ENCODE peak calls at places on chromosomes 1 and 21, in ten cellular contexts. One of them, this sample, is unnamed.
A peak's percentile ranks its signal among the peaks of the same experiment; 100 is the strongest.

GRCh38 chr1:228289996-228290881 is 82.4 kb downstream of the OBSCN start:
- DNase-seq in pancreas: no peak
- DNase-seq in BJ: no peak
- DNase-seq in GM13977: no peak
- DNase-seq in progenitor cell of endocrine pancreas: no peak
- DNase-seq in ascending aorta: no peak
- DNase-seq in DND-41: no peak
- DNase-seq in type B pancreatic cell: no peak
- DNase-seq in stomach: no peak
- DNase-seq in HFF-Myc: no peak
- DNase-seq in this sample: no peak

GRCh38 chr1:13782634-13782995 is 82.6 kb downstream of the PRDM2 start:
- DNase-seq in DND-41: no peak
- DNase-seq in progenitor cell of endocrine pancreas: no peak
- DNase-seq in BJ: no peak
- DNase-seq in HFF-Myc: no peak
- DNase-seq in type B pancreatic cell: no peak
- DNase-seq in ascending aorta: no peak
- DNase-seq in GM13977: no peak
- DNase-seq in pancreas: no peak
- DNase-seq in stomach: no peak
- DNase-seq in this sample: no peak

GRCh38 chr1:19009882-19010321 is 53.4 kb upstream of the IFFO2 start:
- DNase-seq in ascending aorta: no peak
- DNase-seq in stomach: no peak
- DNase-seq in BJ: peak; percentile 70
- DNase-seq in type B pancreatic cell: no peak
- DNase-seq in DND-41: no peak
- DNase-seq in pancreas: peak; percentile 59
- DNase-seq in progenitor cell of endocrine pancreas: no peak
- DNase-seq in HFF-Myc: peak; percentile 72
- DNase-seq in GM13977: no peak
- DNase-seq in this sample: peak; percentile 70

GRCh38 chr1:23591460-23592208 is 32.3 kb upstream of the ID3 start:
- DNase-seq in progenitor cell of endocrine pancreas: no peak
- DNase-seq in HFF-Myc: no peak
- DNase-seq in type B pancreatic cell: no peak
- DNase-seq in BJ: no peak
- DNase-seq in ascending aorta: no peak
- DNase-seq in GM13977: peak; percentile 60
- DNase-seq in stomach: no peak
- DNase-seq in pancreas: no peak
- DNase-seq in DND-41: no peak
- DNase-seq in this sample: no peak

GRCh38 chr1:50271968-50272578 is 151.2 kb downstream of the DMRTA2 start:
- DNase-seq in type B pancreatic cell: no peak
- DNase-seq in DND-41: peak; percentile 35
- DNase-seq in ascending aorta: no peak
- DNase-seq in pancreas: peak; percentile 30
- DNase-seq in progenitor cell of endocrine pancreas: peak; percentile 36
- DNase-seq in stomach: peak; percentile 29
- DNase-seq in HFF-Myc: no peak
- DNase-seq in BJ: no peak
- DNase-seq in GM13977: peak; percentile 65
- DNase-seq in this sample: no peak

GRCh38 chr21:15837603-15838002 is 107.8 kb downstream of the USP25 start:
- DNase-seq in BJ: no peak
- DNase-seq in DND-41: no peak
- DNase-seq in ascending aorta: no peak
- DNase-seq in type B pancreatic cell: no peak
- DNase-seq in progenitor cell of endocrine pancreas: no peak
- DNase-seq in pancreas: no peak
- DNase-seq in HFF-Myc: no peak
- DNase-seq in stomach: no peak
- DNase-seq in GM13977: no peak
- DNase-seq in this sample: no peak

GRCh38 chr1:156858959-156859522 is at the start of gene INSRR:
- DNase-seq in GM13977: no peak
- DNase-seq in BJ: no peak
- DNase-seq in pancreas: no peak
- DNase-seq in HFF-Myc: no peak
- DNase-seq in ascending aorta: no peak
- DNase-seq in progenitor cell of endocrine pancreas: no peak
- DNase-seq in type B pancreatic cell: no peak
- DNase-seq in DND-41: no peak
- DNase-seq in stomach: no peak
- DNase-seq in this sample: no peak

GRCh38 chr1:117049857-117050256 is 10.3 kb upstream of the TTF2 start:
- DNase-seq in progenitor cell of endocrine pancreas: no peak
- DNase-seq in HFF-Myc: no peak
- DNase-seq in pancreas: no peak
- DNase-seq in DND-41: no peak
- DNase-seq in BJ: no peak
- DNase-seq in ascending aorta: no peak
- DNase-seq in type B pancreatic cell: no peak
- DNase-seq in GM13977: no peak
- DNase-seq in stomach: no peak
- DNase-seq in this sample: no peak

GRCh38 chr1:63691672-63692425 is 82.0 kb upstream of the ROR1 start:
- DNase-seq in type B pancreatic cell: no peak
- DNase-seq in progenitor cell of endocrine pancreas: no peak
- DNase-seq in DND-41: peak; percentile 43
- DNase-seq in GM13977: peak; percentile 57
- DNase-seq in BJ: peak; percentile 76
- DNase-seq in HFF-Myc: peak; percentile 83
- DNase-seq in stomach: peak; percentile 63
- DNase-seq in pancreas: no peak
- DNase-seq in ascending aorta: no peak
- DNase-seq in this sample: peak; percentile 87

GRCh38 chr1:224774378-224774777 is 155.1 kb upstream of the DNAH14 start:
- DNase-seq in pancreas: no peak
- DNase-seq in type B pancreatic cell: no peak
- DNase-seq in BJ: no peak
- DNase-seq in GM13977: no peak
- DNase-seq in progenitor cell of endocrine pancreas: no peak
- DNase-seq in ascending aorta: no peak
- DNase-seq in DND-41: peak; percentile 19
- DNase-seq in HFF-Myc: no peak
- DNase-seq in stomach: no peak
- DNase-seq in this sample: peak; percentile 40

GRCh38 chr1:64502924-64503323 is 33.0 kb downstream of the CACHD1 start:
- DNase-seq in ascending aorta: no peak
- DNase-seq in pancreas: no peak
- DNase-seq in DND-41: no peak
- DNase-seq in type B pancreatic cell: no peak
- DNase-seq in HFF-Myc: no peak
- DNase-seq in stomach: no peak
- DNase-seq in GM13977: no peak
- DNase-seq in progenitor cell of endocrine pancreas: no peak
- DNase-seq in BJ: no peak
- DNase-seq in this sample: no peak

GRCh38 chr21:41135715-41136114 is 32.2 kb upstream of the BACE2 start:
- DNase-seq in type B pancreatic cell: no peak
- DNase-seq in HFF-Myc: no peak
- DNase-seq in ascending aorta: no peak
- DNase-seq in GM13977: no peak
- DNase-seq in DND-41: no peak
- DNase-seq in progenitor cell of endocrine pancreas: no peak
- DNase-seq in pancreas: no peak
- DNase-seq in BJ: no peak
- DNase-seq in stomach: no peak
- DNase-seq in this sample: no peak

GRCh38 chr1:151715726-151716404 is 738 bp downstream of the CELF3 start:
- DNase-seq in GM13977: no peak
- DNase-seq in BJ: no peak
- DNase-seq in DND-41: peak; percentile 41
- DNase-seq in type B pancreatic cell: no peak
- DNase-seq in ascending aorta: no peak
- DNase-seq in pancreas: no peak
- DNase-seq in HFF-Myc: no peak
- DNase-seq in progenitor cell of endocrine pancreas: no peak
- DNase-seq in stomach: no peak
- DNase-seq in this sample: no peak

GRCh38 chr21:42007541-42007940 is 2.6 kb downstream of the ZBTB21 start:
- DNase-seq in HFF-Myc: no peak
- DNase-seq in DND-41: no peak
- DNase-seq in progenitor cell of endocrine pancreas: no peak
- DNase-seq in stomach: no peak
- DNase-seq in pancreas: no peak
- DNase-seq in type B pancreatic cell: no peak
- DNase-seq in GM13977: no peak
- DNase-seq in BJ: no peak
- DNase-seq in ascending aorta: no peak
- DNase-seq in this sample: no peak

DNA sequence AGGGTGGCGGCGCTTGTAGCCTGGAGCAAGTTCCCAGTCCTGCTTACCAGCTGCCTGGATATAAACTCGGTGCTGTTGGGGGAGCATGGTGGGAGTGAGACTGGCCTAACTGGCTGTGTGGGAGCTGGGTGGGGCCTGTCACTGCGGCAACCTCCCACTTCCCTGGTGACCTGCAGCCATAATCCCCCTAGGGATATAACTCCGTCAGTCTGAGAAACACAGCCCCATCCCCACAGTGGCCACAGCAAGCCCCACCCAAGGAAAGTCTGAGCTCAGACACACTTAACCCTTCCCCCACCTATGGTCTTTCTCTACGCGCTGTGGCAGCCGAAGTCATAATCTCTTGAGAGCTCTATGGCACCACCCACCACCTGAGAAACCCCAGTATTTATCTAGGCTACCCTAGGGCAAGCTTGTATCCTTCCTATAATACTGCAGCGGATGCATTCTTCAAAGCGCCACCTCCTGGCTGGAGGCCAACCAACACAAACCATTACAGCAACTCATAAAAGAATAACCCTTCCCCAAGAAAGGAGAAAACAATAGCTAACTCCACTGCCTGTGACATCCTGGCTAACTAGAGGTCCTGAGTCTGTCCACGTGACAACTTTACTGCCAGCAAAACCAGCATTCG is 57.4 kb downstream of the ZNF648 start:
- DNase-seq in DND-41: peak; percentile 10
- DNase-seq in BJ: no peak
- DNase-seq in GM13977: no peak
- DNase-seq in stomach: no peak
- DNase-seq in HFF-Myc: no peak
- DNase-seq in type B pancreatic cell: no peak
- DNase-seq in ascending aorta: no peak
- DNase-seq in pancreas: no peak
- DNase-seq in progenitor cell of endocrine pancreas: no peak
- DNase-seq in this sample: no peak
- TF ChIP-seq CTCF in DND-41: peak; percentile 38
- TF ChIP-seq CTCF in BJ: no peak
- TF ChIP-seq CTCF in GM13977: no peak
- TF ChIP-seq CTCF in stomach: no peak
- TF ChIP-seq CTCF in HFF-Myc: no peak
- TF ChIP-seq CTCF in type B pancreatic cell: no peak
- TF ChIP-seq CTCF in ascending aorta: no peak
- TF ChIP-seq CTCF in pancreas: no peak
- TF ChIP-seq CTCF in progenitor cell of endocrine pancreas: peak; percentile 11
- TF ChIP-seq CTCF in this sample: no peak

GRCh38 chr1:154276797-154277196 is 4.4 kb downstream of the HAX1 start:
- DNase-seq in BJ: no peak
- DNase-seq in stomach: no peak
- DNase-seq in HFF-Myc: no peak
- DNase-seq in type B pancreatic cell: no peak
- DNase-seq in pancreas: no peak
- DNase-seq in ascending aorta: no peak
- DNase-seq in DND-41: peak; percentile 44
- DNase-seq in GM13977: no peak
- DNase-seq in progenitor cell of endocrine pancreas: no peak
- DNase-seq in this sample: no peak
- TF ChIP-seq CTCF in BJ: peak; percentile 9
- TF ChIP-seq CTCF in stomach: no peak
- TF ChIP-seq CTCF in HFF-Myc: peak; percentile 24
- TF ChIP-seq CTCF in type B pancreatic cell: peak; percentile 49
- TF ChIP-seq CTCF in pancreas: no peak
- TF ChIP-seq CTCF in ascending aorta: peak; percentile 11
- TF ChIP-seq CTCF in DND-41: peak; percentile 55
- TF ChIP-seq CTCF in GM13977: peak; percentile 44
- TF ChIP-seq CTCF in progenitor cell of endocrine pancreas: peak; percentile 38
- TF ChIP-seq CTCF in this sample: peak; percentile 41

DNA sequence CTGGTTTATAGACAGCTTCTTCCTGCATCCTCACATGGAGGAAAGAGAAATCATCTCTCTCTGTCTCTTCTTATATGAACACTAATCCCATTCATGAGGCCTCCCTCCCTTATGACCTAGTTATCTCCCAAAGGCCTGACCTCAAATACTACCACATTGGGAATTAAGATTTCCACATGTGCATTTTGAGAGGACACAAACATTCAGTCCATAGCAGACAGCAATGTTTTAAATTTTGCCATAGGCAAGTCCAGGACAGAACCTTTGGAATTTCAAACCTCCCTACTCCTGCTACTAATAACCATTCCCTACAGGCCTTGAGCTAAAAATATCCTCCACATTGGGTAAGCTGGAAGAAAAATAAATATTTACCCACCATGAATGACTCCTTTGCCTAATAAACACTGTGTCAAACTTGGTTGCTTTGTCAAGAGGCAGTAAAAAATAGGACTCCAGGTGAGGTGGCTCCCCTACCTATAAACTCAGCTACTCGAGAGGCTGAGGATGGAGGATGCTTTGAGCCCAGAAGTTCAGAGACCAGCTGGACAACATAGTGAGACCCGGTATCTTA is 113.7 kb downstream of the ZNF281 start:
- DNase-seq in DND-41: no peak
- DNase-seq in BJ: no peak
- DNase-seq in progenitor cell of endocrine pancreas: no peak
- DNase-seq in GM13977: no peak
- DNase-seq in ascending aorta: no peak
- DNase-seq in HFF-Myc: no peak
- DNase-seq in stomach: no peak
- DNase-seq in pancreas: no peak
- DNase-seq in type B pancreatic cell: no peak
- DNase-seq in this sample: no peak
- TF ChIP-seq CTCF in DND-41: no peak
- TF ChIP-seq CTCF in BJ: no peak
- TF ChIP-seq CTCF in progenitor cell of endocrine pancreas: no peak
- TF ChIP-seq CTCF in GM13977: no peak
- TF ChIP-seq CTCF in ascending aorta: no peak
- TF ChIP-seq CTCF in HFF-Myc: no peak
- TF ChIP-seq CTCF in stomach: no peak
- TF ChIP-seq CTCF in pancreas: no peak
- TF ChIP-seq CTCF in type B pancreatic cell: no peak
- TF ChIP-seq CTCF in this sample: no peak

DNA sequence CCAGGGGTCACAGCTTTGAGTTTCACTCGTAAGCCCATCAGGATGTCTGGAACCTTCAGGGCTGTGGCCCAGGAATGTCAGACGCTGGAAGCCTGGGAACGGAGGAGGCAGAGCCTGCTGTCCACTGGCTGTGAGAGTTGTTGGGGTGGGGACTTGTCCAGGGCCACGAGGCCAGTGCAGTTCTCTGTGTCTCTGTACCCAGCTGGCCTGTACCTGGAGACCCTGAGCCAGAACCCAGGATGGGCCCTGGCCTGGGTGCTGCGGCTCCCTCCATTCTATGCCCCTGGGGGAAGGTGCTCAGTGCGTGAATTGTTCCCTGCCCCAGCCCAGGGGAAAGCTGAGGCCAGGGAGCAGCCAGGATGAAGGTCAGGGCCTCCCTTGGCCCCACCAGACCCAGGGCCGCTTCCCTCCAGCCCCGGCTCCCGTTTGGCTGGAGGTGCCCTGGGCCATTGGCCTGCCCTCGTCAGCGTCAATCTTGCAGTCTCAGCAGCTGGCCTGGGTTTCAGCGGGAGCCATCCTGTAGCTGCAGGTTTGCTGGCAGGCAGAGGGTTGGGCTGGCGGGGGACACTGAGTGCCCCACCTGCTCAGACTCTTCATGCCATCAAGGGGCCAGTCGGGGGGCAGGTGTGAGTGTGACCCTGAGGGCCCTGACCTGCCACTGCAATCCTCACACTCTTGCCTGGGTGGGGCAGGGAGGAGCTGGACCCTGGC is 804 bp upstream of the CALML6 start:
- DNase-seq in type B pancreatic cell: peak; percentile 66
- DNase-seq in BJ: no peak
- DNase-seq in DND-41: no peak
- DNase-seq in stomach: no peak
- DNase-seq in GM13977: no peak
- DNase-seq in pancreas: peak; percentile 59
- DNase-seq in progenitor cell of endocrine pancreas: no peak
- DNase-seq in ascending aorta: no peak
- DNase-seq in HFF-Myc: no peak
- DNase-seq in this sample: peak; percentile 78
- TF ChIP-seq CTCF in type B pancreatic cell: no peak
- TF ChIP-seq CTCF in BJ: no peak
- TF ChIP-seq CTCF in DND-41: no peak
- TF ChIP-seq CTCF in stomach: no peak
- TF ChIP-seq CTCF in GM13977: no peak
- TF ChIP-seq CTCF in pancreas: no peak
- TF ChIP-seq CTCF in progenitor cell of endocrine pancreas: no peak
- TF ChIP-seq CTCF in ascending aorta: no peak
- TF ChIP-seq CTCF in HFF-Myc: no peak
- TF ChIP-seq CTCF in this sample: no peak

This sample was measured in osteocyte.